ENCODE peak calls at places on chromosomes 16 and 17, in four cellular contexts. F, C, P and K are unnamed samples.

GRCh38 chr17:41100081-41100480 is 1.9 kb downstream of the KRTAP4-16 start:
- DNase-seq in F (no peak), C (no peak), P (no peak), K (no peak)

GRCh38 chr17:40191237-40192208 is 14.3 kb downstream of the RAPGEFL1 start:
- DNase-seq in F (peak), C (peak), P (peak), K (peak)

GRCh38 chr16:88569614-88569984 is 604 bp upstream of the ZC3H18 start:
- DNase-seq in F (peak), C (peak), P (no peak), K (peak)

GRCh38 chr17:32385121-32385520 is 35.2 kb downstream of the ZNF207 start:
- DNase-seq in F (no peak), C (no peak), P (no peak), K (no peak)

GRCh38 chr16:72311426-72311825 is 139.5 kb upstream of the PMFBP1 start:
- DNase-seq in F (no peak), C (no peak), P (no peak), K (no peak)

GRCh38 chr16:55443434-55443833 is 35.6 kb upstream of the MMP2 start:
- DNase-seq in F (no peak), C (no peak), P (no peak), K (no peak)

GRCh38 chr16:21613361-21613760 is 14.0 kb downstream of the METTL9 start:
- DNase-seq in F (no peak), C (no peak), P (no peak), K (no peak)

GRCh38 chr16:78376452-78376851 is 277.0 kb downstream of the WWOX start:
- DNase-seq in F (no peak), C (peak), P (no peak), K (no peak)

GRCh38 chr16:1175566-1176279 is 22.8 kb downstream of the CACNA1H start:
- DNase-seq in F (peak), C (no peak), P (no peak), K (no peak)

GRCh38 chr16:75377971-75378386 is 55.3 kb downstream of the CFDP1 start:
- DNase-seq in F (no peak), C (no peak), P (peak), K (peak)

GRCh38 chr17:74748279-74748528 is 224 bp upstream of the NHERF1 start:
- DNase-seq in F (no peak), C (no peak), P (no peak), K (peak)

GRCh38 chr17:72122668-72123495 is 2.1 kb downstream of the SOX9 start:
- DNase-seq in F (peak), C (no peak), P (no peak), K (peak)

GRCh38 chr17:48123111-48123510 is 15.5 kb downstream of the SNX11 start:
- DNase-seq in F (no peak), C (no peak), P (no peak), K (no peak)

GRCh38 chr16:48235556-48236136 is 8.5 kb upstream of the LONP2 start:
- DNase-seq in F (peak), C (no peak), P (peak), K (no peak)

GRCh38 chr16:48232459-48233040 is 11.6 kb upstream of the LONP2 start:
- DNase-seq in F (no peak), C (no peak), P (no peak), K (no peak)

GRCh38 chr16:48235058-48235555 is 9.0 kb upstream of the LONP2 start:
- DNase-seq in F (no peak), C (no peak), P (no peak), K (no peak)

GRCh38 chr16:48234630-48235029 is 9.5 kb upstream of the LONP2 start:
- DNase-seq in F (no peak), C (no peak), P (no peak), K (no peak)

DNA sequence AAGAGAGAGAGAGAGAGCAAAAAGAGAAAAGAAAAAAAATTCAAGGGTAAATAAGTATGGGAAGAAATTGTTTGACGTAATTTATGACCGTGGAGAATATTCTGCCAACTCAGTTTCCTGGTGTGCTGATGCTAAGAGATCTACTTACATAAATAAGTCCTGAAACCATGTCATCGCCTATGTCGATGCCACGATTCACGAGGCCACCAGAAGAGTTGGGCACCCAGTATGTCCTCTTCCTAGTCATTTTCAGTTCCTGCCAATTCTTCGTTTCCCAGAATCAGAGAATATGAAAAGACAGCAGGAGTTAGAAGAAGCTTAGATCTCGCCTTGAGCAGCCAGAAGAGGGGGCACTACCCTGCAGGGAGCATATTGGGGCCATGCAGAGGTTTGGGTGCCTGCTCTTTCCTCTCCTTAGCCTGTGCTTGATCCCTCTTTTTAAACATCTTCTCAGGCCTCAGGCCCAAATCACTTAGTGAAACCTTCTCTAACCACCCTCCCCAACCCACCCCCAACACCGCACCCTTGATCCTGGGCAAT is 12.4 kb upstream of the LONP2 start:
- DNase-seq in F (peak), C (peak), P (peak), K (peak)
- TF ChIP-seq HMGXB4 in F (peak), C (no peak), P (no peak), K (no peak)

GRCh38 chr17:6429266-6429665 is 5.7 kb downstream of the AIPL1 start:
- DNase-seq in F (no peak), C (no peak), P (no peak), K (no peak)

GRCh38 chr17:6425407-6425806 is 9.5 kb downstream of the AIPL1 start:
- DNase-seq in F (no peak), C (no peak), P (no peak), K (no peak)

GRCh38 chr17:6426356-6427101 is 8.4 kb downstream of the AIPL1 start:
- DNase-seq in F (no peak), C (no peak), P (no peak), K (no peak)

GRCh38 chr17:6428207-6428965 is 6.5 kb downstream of the AIPL1 start:
- DNase-seq in F (no peak), C (no peak), P (no peak), K (no peak)

DNA sequence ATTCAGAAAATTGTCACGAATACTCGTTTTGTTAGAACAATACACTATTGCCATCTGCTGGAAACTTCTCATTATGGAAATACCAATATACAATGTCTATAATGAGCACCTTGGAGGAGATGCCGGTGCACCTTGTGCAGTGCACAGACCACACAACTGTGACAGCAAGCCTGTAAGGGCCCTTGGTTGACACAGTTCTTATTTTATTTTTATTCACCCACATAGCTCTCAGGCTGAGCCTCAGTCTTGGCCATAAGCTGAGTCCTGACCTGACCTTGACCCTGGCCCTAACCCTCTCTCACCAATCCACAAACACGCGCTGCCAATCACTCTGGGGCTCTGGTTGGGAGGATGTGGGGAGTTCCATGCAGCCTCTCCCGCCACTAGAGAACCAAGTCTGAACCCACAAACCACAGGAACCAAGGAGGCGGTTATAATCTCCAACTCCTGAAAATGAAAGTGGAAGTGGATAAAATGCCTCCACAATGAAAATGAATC is 7.6 kb downstream of the AIPL1 start:
- DNase-seq in F (no peak), C (no peak), P (no peak), K (no peak)
- TF ChIP-seq NR3C1 in F (no peak), C (no peak), P (no peak), K (no peak)

GRCh38 chr16:66740533-66740932 is 10.9 kb downstream of the DYNC1LI2 start:
- DNase-seq in F (no peak), C (peak), P (peak), K (no peak)

GRCh38 chr16:66742409-66742808 is 9.0 kb downstream of the DYNC1LI2 start:
- DNase-seq in F (no peak), C (no peak), P (no peak), K (no peak)

GRCh38 chr16:66741131-66741900 is 10.1 kb downstream of the DYNC1LI2 start:
- DNase-seq in F (peak), C (peak), P (peak), K (no peak)

GRCh38 chr16:66741971-66742396 is 9.4 kb downstream of the DYNC1LI2 start:
- DNase-seq in F (no peak), C (no peak), P (no peak), K (no peak)

DNA sequence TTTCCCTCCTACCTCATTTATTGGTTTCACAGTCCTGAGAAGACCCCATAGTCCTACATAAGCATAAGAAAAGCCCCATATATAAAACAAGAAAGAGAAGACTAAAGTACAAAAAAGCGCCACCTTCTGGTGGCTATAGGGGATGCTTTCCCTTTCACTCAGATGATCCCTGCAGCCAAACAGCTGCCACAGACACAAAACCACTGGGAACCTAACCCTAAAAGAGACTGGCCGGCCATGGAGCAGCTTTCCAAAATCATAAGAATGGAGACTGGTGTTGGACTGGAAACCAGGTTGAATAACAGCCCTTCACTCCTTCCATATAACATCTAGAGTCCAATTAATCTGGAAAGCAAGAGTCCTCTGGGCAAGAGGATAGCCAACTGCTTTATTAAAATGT is 11.4 kb downstream of the DYNC1LI2 start:
- DNase-seq in F (peak), C (peak), P (peak), K (peak)
- TF ChIP-seq HMGXB4 in F (no peak), C (no peak), P (no peak), K (no peak)

DNA sequence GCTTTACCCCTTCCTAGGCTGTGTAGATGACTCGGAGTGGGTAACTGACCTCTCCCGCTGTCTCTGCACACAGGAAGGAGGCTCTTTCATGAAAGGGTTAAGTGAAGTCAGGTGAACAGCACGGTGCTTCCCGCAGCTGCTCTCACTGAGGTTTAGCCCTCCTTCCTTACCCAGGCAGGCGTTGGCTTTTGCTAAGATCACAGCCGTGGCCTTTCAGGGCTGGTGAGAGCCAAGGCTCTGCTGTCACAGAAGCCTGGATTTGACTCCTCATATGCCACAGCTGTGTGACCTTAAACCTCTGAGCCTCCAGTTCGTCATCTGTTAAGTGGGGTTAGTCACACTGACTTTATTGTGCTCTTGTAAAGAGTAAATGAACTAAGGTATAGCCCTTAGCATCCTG is 90.9 kb upstream of the PLCG2 start:
- DNase-seq in F (no peak), C (no peak), P (no peak), K (no peak)
- TF ChIP-seq NR3C1 in F (no peak), C (no peak), P (no peak), K (no peak)

GRCh38 chr16:8853611-8854010 is 15.2 kb downstream of the CARHSP1 start:
- DNase-seq in F (no peak), C (no peak), P (no peak), K (no peak)

GRCh38 chr16:8855972-8856371 is 12.8 kb downstream of the CARHSP1 start:
- DNase-seq in F (no peak), C (no peak), P (no peak), K (no peak)

GRCh38 chr16:8853150-8853549 is 15.7 kb downstream of the CARHSP1 start:
- DNase-seq in F (no peak), C (no peak), P (no peak), K (no peak)

GRCh38 chr16:8854298-8854948 is 14.4 kb downstream of the CARHSP1 start:
- DNase-seq in F (no peak), C (no peak), P (no peak), K (no peak)

GRCh38 chr16:8855051-8855786 is 13.6 kb downstream of the CARHSP1 start:
- DNase-seq in F (no peak), C (peak), P (no peak), K (no peak)
- TF ChIP-seq HMGXB4 in F (no peak), C (no peak), P (no peak), K (no peak)

GRCh38 chr17:8608001-8608400 is 22.5 kb downstream of the MYH10 start:
- DNase-seq in F (no peak), C (no peak), P (no peak), K (no peak)
- TF ChIP-seq NR3C1 in F (no peak), C (no peak), P (no peak), K (no peak)

GRCh38 chr17:63552211-63552610 is 1.9 kb downstream of the DCAF7 start:
- DNase-seq in F (no peak), C (no peak), P (no peak), K (no peak)
- TF ChIP-seq HMGXB4 in F (no peak), C (no peak), P (no peak), K (no peak)

GRCh38 chr17:76202516-76202915 is 37.8 kb downstream of the RNF157 start:
- DNase-seq in F (no peak), C (no peak), P (no peak), K (no peak)
- TF ChIP-seq NR3C1 in F (no peak), C (no peak), P (no peak), K (no peak)